ENCODE peak calls at places on chromosomes 4 and X, in five cellular contexts. E is OCI-LY7; M is HFF-Myc; L is CD8-positive, alpha-beta T cell; V is psoas muscle. Q is an unnamed sample.

GRCh38 chrX:87583679-87584078 is 66.1 kb downstream of the KLHL4 start:
- DNase-seq in L (no peak), V (no peak), M (no peak), E (peak), Q (peak)

GRCh38 chr4:127782025-127782274 is 172 bp upstream of the HSPA4L start:
- DNase-seq in E (no peak), M (peak), L (peak), V (peak), Q (peak)

GRCh38 chr4:122576261-122577188 is 44.3 kb downstream of the IL21 start:
- DNase-seq in V (no peak), M (no peak), E (peak), L (no peak), Q (peak)

GRCh38 chr4:123921339-123921738 is 524.7 kb downstream of the SPRY1 start:
- DNase-seq in E (no peak), V (no peak), M (no peak), L (no peak), Q (no peak)

GRCh38 chr4:103375278-103375677 is 177.1 kb upstream of the CENPE start:
- DNase-seq in L (no peak), E (no peak), V (no peak), M (no peak), Q (peak)

GRCh38 chrX:43469391-43470054 is 186.6 kb upstream of the MAOA start:
- DNase-seq in M (no peak), L (no peak), V (no peak), E (no peak), Q (peak)

GRCh38 chr4:172786039-172786792 is 382.4 kb upstream of the GALNT7 start:
- DNase-seq in V (peak), L (no peak), M (no peak), E (no peak), Q (peak)

GRCh38 chr4:142567199-142567598 is 278.9 kb downstream of the INPP4B start:
- DNase-seq in V (no peak), L (peak), M (no peak), E (no peak), Q (no peak)

GRCh38 chr4:26624042-26624441 is 40.2 kb downstream of the TBC1D19 start:
- DNase-seq in V (no peak), L (no peak), E (no peak), M (no peak), Q (no peak)

GRCh38 chrX:146278381-146278780 is 460.8 kb downstream of the SLITRK2 start:
- DNase-seq in E (no peak), V (no peak), L (no peak), M (no peak), Q (peak)
- TF ChIP-seq CTCF in E (peak), V (no peak), L (no peak), M (no peak), Q (no peak)

GRCh38 chr4:5980436-5981155 is 37.6 kb downstream of the C4orf50 start:
- DNase-seq in M (no peak), V (no peak), L (no peak), E (no peak), Q (peak)
- TF ChIP-seq CTCF in M (no peak), V (no peak), L (no peak), E (peak), Q (no peak)

GRCh38 chrX:104347860-104348259 is 93.1 kb upstream of the ESX1 start:
- DNase-seq in M (no peak), L (no peak), V (no peak), E (no peak), Q (peak)

DNA sequence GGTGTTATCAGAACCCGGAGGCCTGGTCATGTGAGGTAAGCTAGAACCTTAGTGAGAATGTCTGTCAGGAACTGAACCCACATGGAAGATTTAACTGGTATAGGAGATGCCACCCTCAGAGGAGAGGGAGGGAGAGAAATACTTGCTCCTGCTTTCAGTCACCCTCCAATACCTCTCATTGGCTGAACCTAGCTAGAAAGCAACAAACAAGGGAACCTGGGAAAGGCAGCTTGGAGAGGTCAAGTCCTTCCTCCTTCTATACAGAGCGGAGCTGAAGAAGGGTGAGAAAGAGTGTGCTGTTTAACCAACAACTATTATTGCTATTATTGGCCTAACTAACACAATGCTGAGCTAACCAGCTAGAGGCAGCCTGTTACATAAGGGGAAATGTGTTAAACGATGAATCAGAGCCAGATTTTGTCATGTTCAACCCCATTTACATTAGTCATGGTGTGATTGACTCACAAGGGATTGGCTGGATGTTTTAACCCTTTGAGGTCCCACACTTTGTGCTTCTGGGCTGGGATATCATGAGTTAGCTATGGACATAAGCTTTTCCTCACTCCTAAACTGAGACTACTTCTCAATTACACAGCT is 96.5 kb upstream of the ESX1 start:
- DNase-seq in E (no peak), M (peak), V (no peak), L (no peak), Q (peak)
- TF ChIP-seq CTCF in E (no peak), M (no peak), V (no peak), L (no peak), Q (no peak)

DNA sequence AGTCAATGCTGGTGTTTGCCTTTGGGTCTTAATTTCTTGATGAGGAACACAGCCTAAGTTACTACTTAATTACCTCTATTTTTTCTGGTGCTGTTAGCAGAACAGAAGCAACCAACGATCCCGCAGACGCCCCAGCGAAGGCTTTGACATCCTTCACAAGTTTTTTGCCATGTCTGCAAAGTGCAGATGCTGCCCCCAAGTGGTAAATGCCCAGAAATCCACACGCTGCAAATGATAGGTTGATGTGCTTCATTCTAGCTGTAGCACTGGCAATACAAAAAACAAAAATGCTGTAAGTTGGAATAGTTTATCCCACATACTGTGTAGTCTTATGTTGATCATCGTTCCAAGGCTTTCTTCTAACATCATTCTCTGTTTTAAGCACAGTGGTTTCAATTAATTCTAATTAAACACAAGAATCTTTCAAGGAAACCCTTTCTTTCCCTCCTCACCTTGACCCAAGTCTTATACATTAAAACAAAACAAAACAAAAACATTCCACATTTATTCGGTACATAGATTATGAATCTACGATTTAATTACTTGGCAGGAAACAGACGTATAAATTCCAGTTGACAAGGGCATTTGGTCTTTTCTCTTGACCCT is 1.2 kb downstream of the PNPLA4 start:
- DNase-seq in E (peak), M (peak), V (peak), L (peak), Q (peak)
- TF ChIP-seq CTCF in E (peak), M (peak), V (peak), L (peak), Q (peak)

DNA sequence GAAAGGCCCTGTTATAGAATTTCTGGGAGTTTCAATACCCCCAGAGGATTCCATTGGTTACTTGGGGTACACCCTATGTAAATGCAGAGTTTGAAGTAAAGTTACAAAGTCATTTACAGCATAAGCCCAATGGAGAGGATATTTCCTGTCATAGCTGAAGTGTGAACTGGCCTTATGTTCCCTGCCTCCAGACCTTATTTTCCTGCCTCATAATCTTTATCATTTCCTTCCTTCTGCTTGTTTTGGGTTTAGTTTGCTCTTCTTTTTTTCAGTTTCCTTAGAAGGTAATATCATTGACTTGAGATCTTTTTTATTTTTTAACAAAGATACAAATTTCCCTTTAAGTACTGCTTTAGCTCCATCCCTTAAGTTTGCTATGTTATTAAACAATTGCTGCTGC is 85.4 kb downstream of the PPEF1 start:
- DNase-seq in V (no peak), E (no peak), M (no peak), L (no peak), Q (no peak)
- TF ChIP-seq CTCF in V (no peak), E (no peak), M (no peak), L (no peak), Q (no peak)

GRCh38 chr4:7721984-7722551 is 217.6 kb downstream of the AFAP1 start:
- DNase-seq in L (no peak), M (no peak), E (no peak), V (no peak), Q (peak)
- TF ChIP-seq CTCF in L (no peak), M (no peak), E (no peak), V (no peak), Q (no peak)

GRCh38 chr4:178577933-178578332 is 1135.7 kb upstream of the AGA start:
- DNase-seq in E (peak), L (no peak), V (no peak), M (no peak), Q (peak)
- TF ChIP-seq CTCF in E (peak), L (no peak), V (no peak), M (no peak), Q (no peak)